ENCODE peak calls at places on chromosomes 11 and 22, in seven cellular contexts. J is GM23248; A is CD8-positive, alpha-beta memory T cell; Z is left ventricle myocardium inferior; V is IMR-90; M is fibroblast of lung; X is pancreas. D is an unnamed sample. For H3K4me1 and H3K36me3, the result is how much of the 10 kb centered on the place peaks cover.

GRCh38 chr11:87097582-87097981 is 59.8 kb downstream of the TMEM135 start:
- DNase-seq in Z (no peak), A (peak), X (no peak), J (peak), V (peak), M (peak), D (peak)

GRCh38 chr11:72222106-72222891 is 2.3 kb upstream of the INPPL1 start:
- DNase-seq in M (no peak), J (no peak), Z (no peak), X (peak), V (no peak), A (no peak), D (peak)

GRCh38 chr22:45863981-45864751 is 112.8 kb downstream of the WNT7B start:
- DNase-seq in V (peak), Z (peak), A (peak), M (peak), X (no peak), J (peak), D (peak)

GRCh38 chr11:15114501-15115475 is at the start of gene INSC:
- DNase-seq in J (peak), Z (peak), X (no peak), A (no peak), M (peak), V (peak), D (peak)

GRCh38 chr11:44456544-44457270 is 108.8 kb upstream of the CD82 start:
- DNase-seq in Z (peak), J (peak), A (no peak), M (no peak), V (no peak), X (no peak), D (peak)

GRCh38 chr11:125407046-125407445 is 89.0 kb downstream of the FEZ1 start:
- DNase-seq in X (no peak), J (peak), V (no peak), A (no peak), Z (no peak), M (no peak), D (no peak)

GRCh38 chr11:94884322-94884721 is 89.0 kb downstream of the CWC15 start:
- DNase-seq in Z (no peak), X (no peak), V (no peak), M (peak), A (no peak), J (no peak), D (peak)

GRCh38 chr22:44438481-44439131 is 59.4 kb downstream of the RTL6 start:
- DNase-seq in X (no peak), J (no peak), V (no peak), A (no peak), Z (no peak), M (no peak), D (peak)

GRCh38 chr11:100632970-100633452 is 54.1 kb upstream of the ARHGAP42 start:
- DNase-seq in V (peak), A (no peak), M (peak), J (peak), Z (peak), X (no peak), D (no peak)

GRCh38 chr11:34331329-34331728 is 26.5 kb downstream of the ABTB2 start:
- DNase-seq in V (peak), X (no peak), M (peak), J (peak), A (no peak), Z (no peak), D (no peak)

GRCh38 chr11:2693271-2693833 is 6.4 kb downstream of the KCNQ1OT1 start:
- DNase-seq in J (no peak), M (no peak), Z (no peak), V (no peak), A (no peak), X (no peak), D (peak)

GRCh38 chr11:8059571-8060011 is 21.4 kb upstream of the TUB start:
- DNase-seq in V (no peak), X (no peak), Z (no peak), M (no peak), J (no peak), A (no peak), D (peak)

GRCh38 chr11:88849368-88849767 is 216.4 kb downstream of the GRM5 start:
- DNase-seq in J (peak), A (no peak), X (no peak), M (peak), V (peak), Z (no peak), D (no peak)

GRCh38 chr11:19683141-19683805 is 29.4 kb upstream of the NAV2 start:
- DNase-seq in J (peak), A (no peak), V (no peak), X (no peak), Z (peak), M (no peak), D (no peak)

GRCh38 chr22:23781533-23781932 is 5.2 kb upstream of the SMARCB1 start:
- DNase-seq in V (peak), X (no peak), Z (no peak), J (peak), A (no peak), M (peak), D (no peak)

GRCh38 chr11:72724851-72725730 is 27.1 kb downstream of the ARAP1 start:
- DNase-seq in Z (peak), X (peak), V (peak), A (peak), M (peak), J (peak), D (peak)

GRCh38 chr11:8650401-8650990 is 32.0 kb downstream of the TRIM66 start:
- DNase-seq in J (peak), V (peak), X (no peak), A (no peak), M (peak), Z (no peak), D (no peak)

GRCh38 chr11:69027704-69028372 is 14.8 kb upstream of the MRGPRF start:
- DNase-seq in A (no peak), J (no peak), X (no peak), M (no peak), Z (no peak), V (peak), D (no peak)

GRCh38 chr11:66082936-66083698 is 13.0 kb downstream of the PACS1 start:
- DNase-seq in M (peak), J (no peak), V (no peak), A (no peak), Z (no peak), X (peak), D (no peak)

GRCh38 chr11:38460901-38461300 is 1862.9 kb upstream of the RAG2 start:
- DNase-seq in V (peak), X (peak), M (peak), J (no peak), Z (peak), A (no peak), D (no peak)

GRCh38 chr11:29263971-29264682 is 752.7 kb downstream of the KCNA4 start:
- DNase-seq in Z (no peak), A (no peak), M (peak), J (peak), X (no peak), V (peak), D (no peak)

GRCh38 chr11:412641-413119 is 2.1 kb downstream of the SIGIRR start:
- DNase-seq in X (no peak), J (no peak), M (no peak), V (no peak), Z (no peak), A (no peak), D (no peak)
- H3K4me1 ChIP-seq in X (under half), J (under half), M (under half), V (under half), Z (under half), A (under half), D (under half)

GRCh38 chr11:60879104-60879503 is 11.8 kb downstream of the ZP1 start:
- DNase-seq in J (no peak), A (no peak), X (no peak), M (no peak), V (no peak), Z (no peak), D (no peak)

GRCh38 chr11:60878245-60879101 is 11.1 kb downstream of the ZP1 start:
- DNase-seq in M (no peak), J (no peak), V (no peak), Z (no peak), A (no peak), X (no peak), D (no peak)

GRCh38 chr11:60880635-60881282 is 13.4 kb downstream of the ZP1 start:
- DNase-seq in M (no peak), Z (no peak), A (no peak), J (no peak), V (no peak), X (no peak), D (no peak)

GRCh38 chr11:60875856-60876485 is 8.6 kb downstream of the ZP1 start:
- DNase-seq in M (no peak), X (no peak), Z (no peak), J (no peak), V (no peak), A (no peak), D (no peak)

GRCh38 chr11:60880189-60880588 is 12.8 kb downstream of the ZP1 start:
- DNase-seq in Z (no peak), X (no peak), M (no peak), A (no peak), J (no peak), V (no peak), D (no peak)
- H3K4me3 ChIP-seq in Z (no peak), X (no peak), M (no peak), A (no peak), J (no peak), V (no peak), D (no peak)

GRCh38 chr11:9842923-9843322 is 179.0 kb downstream of the SWAP70 start:
- DNase-seq in Z (no peak), M (no peak), A (no peak), V (no peak), J (no peak), X (no peak), D (no peak)
- H3K36me3 ChIP-seq in Z (half or more), M (under half), A (under half), V (under half), J (under half), X (under half), D (under half)

DNA sequence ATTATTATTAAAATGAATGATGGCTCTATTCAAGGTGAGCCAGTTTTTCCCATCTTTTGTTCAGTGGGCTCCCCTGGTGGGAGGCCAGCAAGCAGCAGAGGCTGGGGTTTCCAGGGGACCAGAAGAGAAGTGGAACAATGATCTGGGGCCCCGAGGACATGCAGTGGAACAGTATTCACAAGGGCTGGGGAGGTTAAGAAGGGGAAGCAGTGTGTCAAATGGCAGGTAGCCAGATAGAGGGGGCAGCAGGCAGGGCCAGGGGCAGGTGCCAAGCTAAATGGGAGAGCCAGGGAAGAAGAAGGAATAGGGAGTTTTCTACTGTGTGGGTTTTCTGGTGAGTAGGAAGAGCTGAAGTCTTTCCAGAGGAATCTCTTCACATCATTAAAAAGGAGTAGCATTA is 55.9 kb downstream of the IRAG1 start:
- DNase-seq in X (no peak), V (no peak), Z (no peak), J (no peak), M (no peak), A (no peak), D (peak)
- H3K4me1 ChIP-seq in X (under half), V (under half), Z (under half), J (under half), M (under half), A (under half), D (under half)

DNA sequence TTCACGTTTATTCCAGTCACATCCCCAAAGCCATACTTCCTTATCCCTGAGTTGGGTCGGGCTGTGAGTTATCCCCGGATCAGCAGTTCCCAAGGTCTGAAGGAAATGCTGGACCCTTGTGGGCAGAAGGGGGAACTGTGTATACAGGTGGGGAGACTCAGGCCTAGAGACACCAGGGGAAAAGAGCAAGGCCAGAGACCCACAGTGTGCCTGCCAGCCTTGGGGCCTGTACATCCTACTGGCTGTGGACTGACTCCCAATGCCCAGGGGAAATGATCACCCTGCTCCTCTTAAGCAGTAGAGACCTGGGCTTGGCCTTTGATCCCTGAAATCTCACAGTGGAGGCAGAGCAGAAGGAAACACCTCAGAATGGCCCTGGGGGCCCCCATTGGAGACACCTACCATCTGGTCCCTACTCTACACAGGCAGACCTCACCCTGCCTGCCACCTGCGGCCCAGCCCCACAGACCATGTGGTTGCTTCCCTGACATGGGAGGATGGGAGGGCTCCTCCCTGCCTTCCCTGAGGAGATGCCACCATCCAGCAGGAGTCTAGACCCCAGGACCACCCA is 1.3 kb downstream of the SELENOM start:
- DNase-seq in V (no peak), A (no peak), J (peak), X (peak), Z (no peak), M (no peak), D (peak)
- H3K4me3 ChIP-seq in V (peak), A (no peak), J (peak), X (peak), Z (peak), M (peak), D (no peak)

GRCh38 chr11:118766035-118766434 is 24.9 kb downstream of the DDX6 start:
- DNase-seq in Z (no peak), M (no peak), J (no peak), V (no peak), A (no peak), X (no peak), D (no peak)
- H3K36me3 ChIP-seq in Z (half or more), M (under half), J (half or more), V (under half), A (under half), X (under half), D (half or more)

GRCh38 chr11:117513666-117514065 is 186.0 kb downstream of the CEP164 start:
- DNase-seq in Z (no peak), V (no peak), J (no peak), X (no peak), A (no peak), M (no peak), D (no peak)

GRCh38 chr11:117511483-117511934 is 183.9 kb downstream of the CEP164 start:
- DNase-seq in M (no peak), V (no peak), Z (no peak), A (no peak), J (no peak), X (no peak), D (no peak)

GRCh38 chr11:117511981-117512448 is 184.4 kb downstream of the CEP164 start:
- DNase-seq in Z (no peak), J (no peak), M (no peak), X (no peak), A (no peak), V (no peak), D (no peak)

GRCh38 chr11:117515892-117516291 is 188.2 kb downstream of the CEP164 start:
- DNase-seq in A (no peak), V (no peak), M (no peak), X (no peak), J (no peak), Z (no peak), D (no peak)

GRCh38 chr11:117514256-117514655 is 186.6 kb downstream of the CEP164 start:
- DNase-seq in J (no peak), X (no peak), Z (no peak), A (no peak), V (no peak), M (no peak), D (no peak)
- H3K4me1 ChIP-seq in J (under half), X (under half), Z (under half), A (under half), V (under half), M (under half), D (under half)

GRCh38 chr11:911890-912219 is 1.2 kb upstream of the CHID1 start:
- DNase-seq in X (no peak), M (no peak), A (no peak), V (no peak), Z (no peak), J (no peak), D (no peak)

GRCh38 chr11:910044-910588 is 494 bp downstream of the CHID1 start:
- DNase-seq in V (no peak), Z (no peak), X (no peak), A (no peak), M (peak), J (no peak), D (no peak)

GRCh38 chr11:909406-909805 is 1.2 kb downstream of the CHID1 start:
- DNase-seq in V (no peak), X (no peak), Z (no peak), J (no peak), M (no peak), A (no peak), D (no peak)

GRCh38 chr11:911031-911889 is 650 bp upstream of the CHID1 start:
- DNase-seq in A (peak), X (peak), J (peak), V (peak), M (peak), Z (peak), D (peak)

GRCh38 chr11:910589-911030 is at the start of gene CHID1:
- DNase-seq in A (peak), J (peak), M (peak), V (peak), Z (peak), X (peak), D (peak)
- H3K4me3 ChIP-seq in A (peak), J (peak), M (peak), V (peak), Z (peak), X (peak), D (peak)

GRCh38 chr11:4105916-4106315 is 11.3 kb downstream of the RRM1 start:
- DNase-seq in J (no peak), X (no peak), M (no peak), V (no peak), Z (no peak), A (no peak), D (no peak)
- H3K36me3 ChIP-seq in J (under half), X (under half), M (under half), V (under half), Z (half or more), A (under half), D (half or more)